ENCODE peak calls at places on chromosome 9, in six cellular contexts. G is WTC11, K is glutamatergic neuron, N is left cardiac atrium, L is LNCaP clone FGC, W is upper lobe of right lung. B is an unnamed sample.

GRCh38 chr9:112380771-112381181 is 868 bp downstream of the HSDL2 start:
- DNase-seq in N (no peak), K (no peak), L (no peak), W (no peak), G (no peak), B (no peak)

GRCh38 chr9:75027187-75028107 is 646 bp downstream of the CARNMT1 start:
- DNase-seq in L (no peak), W (peak), K (peak), G (peak), N (peak), B (peak)

GRCh38 chr9:93081081-93081529 is 14.9 kb upstream of the CARD19 start:
- DNase-seq in G (peak), N (no peak), K (no peak), W (peak), L (no peak), B (peak)

GRCh38 chr9:125361837-125362531 is 100.4 kb downstream of the GAPVD1 start:
- DNase-seq in L (no peak), K (peak), N (no peak), W (no peak), G (peak), B (no peak)

GRCh38 chr9:93184439-93185221 is 691 bp downstream of the WNK2 start:
- DNase-seq in L (no peak), G (peak), K (peak), W (no peak), N (no peak), B (no peak)

GRCh38 chr9:99360026-99360425 is 137.9 kb downstream of the SEC61B start:
- DNase-seq in K (no peak), G (no peak), W (no peak), L (no peak), N (no peak), B (no peak)

GRCh38 chr9:4796988-4797956 is 4.5 kb downstream of the RCL1 start:
- DNase-seq in L (no peak), G (peak), N (no peak), K (no peak), W (no peak), B (no peak)

GRCh38 chr9:126496781-126497667 is 116.7 kb upstream of the LMX1B start:
- DNase-seq in G (no peak), N (no peak), L (no peak), W (no peak), K (no peak), B (peak)

GRCh38 chr9:85224729-85225128 is 517.0 kb downstream of the AGTPBP1 start:
- DNase-seq in K (no peak), N (no peak), G (no peak), W (no peak), L (no peak), B (no peak)

GRCh38 chr9:33350310-33350709 is 52.1 kb downstream of the AQP7 start:
- DNase-seq in G (no peak), L (no peak), W (no peak), K (no peak), N (no peak), B (no peak)

GRCh38 chr9:5587024-5587423 is 41.9 kb upstream of the RIC1 start:
- DNase-seq in G (no peak), N (no peak), W (no peak), K (no peak), L (no peak), B (no peak)

GRCh38 chr9:127915325-127915752 is 1.5 kb downstream of the ST6GALNAC4 start:
- DNase-seq in K (no peak), N (peak), W (no peak), G (no peak), L (no peak), B (no peak)

GRCh38 chr9:127360829-127361228 is 36.1 kb upstream of the SLC2A8 start:
- DNase-seq in G (peak), N (no peak), W (no peak), K (no peak), L (no peak), B (no peak)

GRCh38 chr9:35868972-35869371 is 1.2 kb downstream of the OR13J1 start:
- DNase-seq in G (no peak), W (no peak), L (no peak), N (no peak), K (no peak), B (no peak)

GRCh38 chr9:137280478-137281344 is 3.2 kb downstream of the TOR4A start:
- DNase-seq in W (peak), G (peak), N (no peak), L (no peak), K (peak), B (no peak)

GRCh38 chr9:74824654-74825053 is 63.1 kb downstream of the TRPM6 start:
- DNase-seq in L (peak), W (no peak), K (no peak), N (peak), G (no peak), B (no peak)

GRCh38 chr9:134707031-134707680 is 65.6 kb downstream of the COL5A1 start:
- DNase-seq in W (no peak), K (peak), N (peak), L (no peak), G (no peak), B (peak)

GRCh38 chr9:105713260-105713938 is 19.1 kb downstream of the TMEM38B start:
- DNase-seq in G (no peak), K (no peak), N (no peak), L (no peak), W (no peak), B (no peak)

GRCh38 chr9:135137398-135137832 is 49.9 kb downstream of the OLFM1 start:
- DNase-seq in L (no peak), W (no peak), K (no peak), G (no peak), N (no peak), B (no peak)

GRCh38 chr9:10785255-10785654 is 172.5 kb upstream of the PTPRD start:
- DNase-seq in G (no peak), L (no peak), K (no peak), N (no peak), W (no peak), B (no peak)

GRCh38 chr9:113237026-113237425 is 15.7 kb downstream of the SLC31A1 start:
- DNase-seq in N (no peak), G (no peak), W (no peak), K (no peak), L (no peak), B (no peak)

GRCh38 chr9:123360161-123361085 is 4.4 kb downstream of the CRB2 start:
- DNase-seq in W (peak), G (peak), L (no peak), K (peak), N (peak), B (no peak)

GRCh38 chr9:97487107-97487506 is 14.4 kb upstream of the TMOD1 start:
- DNase-seq in G (no peak), N (no peak), L (no peak), W (no peak), K (no peak), B (no peak)

GRCh38 chr9:124415852-124416484 is 726 bp upstream of the PSMB7 start:
- DNase-seq in N (no peak), K (no peak), G (peak), W (no peak), L (no peak), B (peak)

GRCh38 chr9:113293285-113293874 is 9.8 kb downstream of the RNF183 start:
- DNase-seq in L (no peak), W (no peak), G (no peak), N (no peak), K (no peak), B (no peak)

GRCh38 chr9:27168496-27168895 is 59.5 kb downstream of the TEK start:
- DNase-seq in W (no peak), N (no peak), G (no peak), L (no peak), K (no peak), B (no peak)

GRCh38 chr9:84432746-84433145 is 92.2 kb upstream of the SLC28A3 start:
- DNase-seq in N (no peak), G (no peak), L (no peak), W (no peak), K (no peak), B (no peak)

B was measured in sigmoid colon.